ENCODE peak calls at places on chromosome 9, in six cellular contexts. F, D, P, M, G and A are unnamed samples. For H3K36me3, the result is how much of the 10 kb centered on the place peaks cover.

GRCh38 chr9:107043886-107044285 is 180.9 kb downstream of the ZNF462 start:
- DNase-seq in G (no peak), M (no peak), F (peak), P (no peak), D (no peak), A (no peak)

GRCh38 chr9:120935383-120935857 is 8.8 kb upstream of the TRAF1 start:
- DNase-seq in D (peak), M (no peak), G (peak), P (peak), F (peak), A (peak)

GRCh38 chr9:128550770-128551651 is 1.4 kb upstream of the SPTAN1 start:
- DNase-seq in F (peak), M (no peak), P (no peak), G (no peak), D (no peak), A (peak)

GRCh38 chr9:15837079-15837679 is 284.3 kb downstream of the CCDC171 start:
- DNase-seq in P (peak), M (no peak), D (peak), G (no peak), F (no peak), A (peak)

GRCh38 chr9:131848570-131849160 is 108.8 kb upstream of the RAPGEF1 start:
- DNase-seq in M (no peak), P (no peak), F (no peak), D (no peak), G (no peak), A (no peak)

GRCh38 chr9:136544549-136545064 is 1.2 kb downstream of the NOTCH1 start:
- DNase-seq in F (peak), D (peak), M (peak), P (no peak), G (peak), A (no peak)

GRCh38 chr9:117411547-117411946 is 3.3 kb downstream of the ASTN2 start:
- DNase-seq in F (no peak), M (no peak), P (peak), D (no peak), G (no peak), A (peak)

GRCh38 chr9:113622600-113623400 is 159.3 kb downstream of the RGS3 start:
- DNase-seq in F (peak), P (peak), G (no peak), M (no peak), D (no peak), A (peak)

GRCh38 chr9:108163321-108164005 is 673.9 kb upstream of the KLF4 start:
- DNase-seq in F (no peak), M (no peak), P (no peak), D (no peak), G (no peak), A (peak)

GRCh38 chr9:21965401-21965951 is 28.7 kb downstream of the CDKN2A start:
- DNase-seq in G (peak), P (peak), F (peak), D (no peak), M (no peak), A (peak)

GRCh38 chr9:87309236-87309635 is 188.4 kb upstream of the DAPK1 start:
- DNase-seq in G (no peak), P (no peak), D (no peak), F (no peak), M (no peak), A (no peak)

GRCh38 chr9:7325980-7326379 is 473.6 kb downstream of the DMAC1 start:
- DNase-seq in P (no peak), M (no peak), F (no peak), G (no peak), D (no peak), A (no peak)

GRCh38 chr9:120663380-120663779 is 50.9 kb downstream of the MEGF9 start:
- DNase-seq in P (no peak), G (no peak), M (no peak), F (no peak), D (no peak), A (peak)

GRCh38 chr9:125644819-125645507 is 62.0 kb downstream of the MAPKAP1 start:
- DNase-seq in M (no peak), D (no peak), F (no peak), G (no peak), P (no peak), A (no peak)

GRCh38 chr9:91583996-91584395 is 160.4 kb upstream of the NFIL3 start:
- DNase-seq in M (no peak), P (no peak), G (no peak), F (no peak), D (no peak), A (no peak)

GRCh38 chr9:68643901-68644809 is 60.9 kb upstream of the PIP5K1B start:
- DNase-seq in F (no peak), G (no peak), D (no peak), M (no peak), P (no peak), A (no peak)

GRCh38 chr9:10026585-10026984 is 586.2 kb downstream of the PTPRD start:
- DNase-seq in M (no peak), G (no peak), P (no peak), F (no peak), D (peak), A (no peak)
- TF ChIP-seq CTCF in M (no peak), G (no peak), P (no peak), F (no peak), D (peak), A (no peak)

GRCh38 chr9:35091536-35091935 is 4.9 kb downstream of the PIGO start:
- DNase-seq in P (no peak), F (no peak), D (no peak), M (no peak), G (no peak), A (no peak)

GRCh38 chr9:35095175-35095574 is 1.2 kb downstream of the PIGO start:
- DNase-seq in D (no peak), M (no peak), P (no peak), G (no peak), F (no peak), A (no peak)

GRCh38 chr9:35097573-35097972 is 1.2 kb upstream of the PIGO start:
- DNase-seq in F (no peak), M (no peak), G (no peak), D (no peak), P (no peak), A (no peak)

DNA sequence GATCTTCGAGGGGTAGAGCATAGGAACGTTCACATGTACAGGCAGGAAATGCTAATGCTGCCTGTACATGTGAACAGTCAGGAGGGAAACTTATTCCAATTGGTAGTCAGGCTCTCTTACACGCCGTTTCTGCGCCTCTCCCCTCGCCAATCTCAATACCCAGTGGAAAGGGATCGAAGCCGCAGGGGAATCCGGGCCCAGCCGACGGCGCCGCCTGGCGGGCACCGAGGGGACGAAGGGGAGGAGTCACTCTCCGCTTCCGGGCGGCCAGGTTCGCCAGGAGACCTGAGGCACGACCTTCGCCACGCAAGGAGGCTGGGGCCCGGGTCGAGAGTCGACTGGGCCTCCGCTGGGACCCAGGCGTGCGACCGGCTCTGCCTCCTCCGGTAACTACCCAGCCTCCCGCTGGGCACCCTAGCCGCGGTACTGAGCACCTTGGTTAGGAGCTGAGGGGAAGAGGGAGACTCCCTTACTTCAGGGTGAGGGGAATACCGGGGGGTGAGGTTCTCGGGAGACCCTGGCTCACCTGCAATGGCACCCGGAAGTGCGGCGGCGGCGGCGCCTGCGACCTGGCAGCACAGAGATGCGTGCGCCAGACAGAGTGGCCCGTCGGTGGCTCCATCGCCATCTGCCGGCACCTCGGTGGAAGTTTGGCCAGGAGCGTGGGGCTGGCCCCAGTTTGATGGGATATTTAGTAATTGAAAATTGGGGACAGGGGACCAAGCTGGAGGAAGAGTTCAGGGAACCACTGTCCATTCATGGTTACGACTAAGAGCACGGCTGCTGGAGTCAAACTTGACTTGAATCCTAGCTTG is at the start of gene PIGO:
- DNase-seq in F (peak), D (peak), G (peak), M (peak), P (peak), A (peak)
- H3K36me3 ChIP-seq in F (half or more), D (under half), G (under half), M (under half), P (under half), A (under half)

GRCh38 chr9:97842960-97843359 is 10.1 kb upstream of the FOXE1 start:
- DNase-seq in P (no peak), D (no peak), G (no peak), F (no peak), M (no peak), A (no peak)
- H3K4me3 ChIP-seq in P (no peak), D (no peak), G (no peak), F (no peak), M (no peak), A (no peak)

DNA sequence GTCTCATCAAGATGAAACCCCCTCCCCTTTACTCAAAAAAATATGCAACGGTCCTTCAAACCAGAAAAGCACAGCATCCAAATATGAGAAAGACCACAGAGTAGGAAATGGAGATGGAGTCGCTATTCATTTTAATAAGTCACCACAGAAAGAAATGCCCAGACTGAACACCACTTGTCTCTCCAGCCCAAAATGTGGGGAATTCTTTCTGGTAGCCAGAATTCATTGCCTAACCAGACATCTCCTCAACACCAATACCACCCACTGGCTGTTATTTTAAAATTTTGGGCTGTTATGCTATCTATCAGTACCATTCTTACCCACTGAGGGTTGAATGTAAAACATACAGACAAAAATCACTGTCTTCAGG is 100.1 kb downstream of the SUSD1 start:
- DNase-seq in F (no peak), P (no peak), G (no peak), M (no peak), D (no peak), A (no peak)
- TF ChIP-seq CTCF in F (no peak), P (no peak), G (no peak), M (no peak), D (no peak), A (no peak)

DNA sequence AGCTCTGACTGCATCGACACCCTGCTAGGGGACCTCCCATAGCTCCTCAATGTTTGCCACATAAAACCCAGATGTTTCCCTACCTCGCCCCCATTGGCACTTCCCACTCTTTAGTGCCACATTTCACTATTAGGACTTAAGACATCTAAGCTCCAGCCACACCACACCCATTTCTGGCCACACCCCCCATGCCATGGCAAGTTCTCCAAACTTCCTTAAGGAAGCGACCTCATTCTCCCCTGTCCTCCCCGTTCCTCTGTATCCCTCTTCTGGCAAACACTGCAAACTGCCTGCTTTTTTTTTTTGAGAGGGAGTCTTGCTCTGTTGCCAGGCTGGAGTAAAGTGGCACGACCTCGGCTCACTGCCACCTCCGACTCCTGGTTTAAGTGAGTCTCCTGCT is 62.9 kb downstream of the USP20 start:
- DNase-seq in P (no peak), G (no peak), M (no peak), F (peak), D (no peak), A (peak)
- H3K36me3 ChIP-seq in P (under half), G (under half), M (under half), F (half or more), D (half or more), A (under half)

GRCh38 chr9:116153765-116154333 is at the start of gene PAPPA:
- DNase-seq in F (no peak), G (no peak), M (no peak), D (no peak), P (no peak), A (no peak)

GRCh38 chr9:116151966-116152381 is 1.6 kb upstream of the PAPPA start:
- DNase-seq in G (no peak), F (no peak), D (no peak), M (no peak), P (no peak), A (peak)

GRCh38 chr9:116151199-116151598 is 2.4 kb upstream of the PAPPA start:
- DNase-seq in G (no peak), P (no peak), M (no peak), D (no peak), F (no peak), A (no peak)

GRCh38 chr9:116152941-116153764 is 438 bp upstream of the PAPPA start:
- DNase-seq in F (no peak), M (no peak), P (peak), G (no peak), D (no peak), A (peak)

DNA sequence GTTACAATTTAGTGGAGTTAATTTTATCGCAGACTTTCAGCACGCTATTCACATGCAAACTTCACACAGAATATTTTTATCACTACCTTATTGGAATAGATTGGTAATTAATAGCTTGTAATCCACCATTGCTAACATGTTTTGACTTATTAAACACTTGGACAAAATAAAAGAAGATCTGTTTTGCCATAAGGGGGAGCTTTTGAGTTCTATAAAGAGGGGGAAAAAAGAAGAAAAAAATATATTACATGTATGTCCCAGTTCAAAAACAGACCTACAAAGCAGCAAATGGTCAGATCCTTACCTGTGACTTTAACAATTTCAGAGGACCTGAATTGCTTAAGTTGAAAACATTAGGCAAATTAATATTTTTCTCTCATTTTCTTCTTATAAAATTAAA is 1.2 kb upstream of the PAPPA start:
- DNase-seq in P (no peak), F (no peak), G (no peak), D (no peak), M (no peak), A (peak)
- H3K4me3 ChIP-seq in P (no peak), F (no peak), G (no peak), D (no peak), M (no peak), A (no peak)

GRCh38 chr9:2179557-2179956 is 164.4 kb downstream of the SMARCA2 start:
- DNase-seq in M (no peak), P (no peak), G (no peak), F (no peak), D (no peak), A (peak)
- TF ChIP-seq CTCF in M (no peak), P (no peak), G (no peak), F (no peak), D (peak), A (no peak)